ENCODE peak calls at places on chromosomes 5 and 9, in ten cellular contexts. B is heart left ventricle, S is GM12865, R is dorsolateral prefrontal cortex, Y is aorta, O is astrocyte of the spinal cord, M is left lung, Z is neuronal stem cell, G is ovary, H is choroid plexus epithelial cell. I is an unnamed sample.

GRCh38 chr5:523658-524441 is 399 bp downstream of the SLC9A3 start:
- DNase-seq in G (no peak), Y (no peak), O (no peak), H (no peak), Z (peak; percentile 27), M (peak; percentile 78), R (no peak), S (no peak), B (no peak), I (no peak)

GRCh38 chr5:1007221-1007680 is 1.4 kb upstream of the NKD2 start:
- DNase-seq in S (no peak), H (no peak), Y (peak; percentile 45), O (no peak), M (peak; percentile 65), B (peak; percentile 41), Z (no peak), G (peak; percentile 9), R (peak; percentile 24), I (peak; percentile 11)

GRCh38 chr5:126430631-126431030 is 7.4 kb downstream of the GRAMD2B start:
- DNase-seq in M (no peak), G (no peak), Y (no peak), O (no peak), S (no peak), B (no peak), H (peak; percentile 19), R (no peak), Z (no peak), I (no peak)

GRCh38 chr9:103281126-103281525 is 286.0 kb downstream of the CYLC2 start:
- DNase-seq in M (no peak), O (no peak), G (no peak), H (no peak), Y (no peak), R (no peak), Z (no peak), B (no peak), S (no peak), I (no peak)

GRCh38 chr5:38793099-38793498 is 52.7 kb upstream of the OSMR start:
- DNase-seq in B (no peak), M (no peak), G (no peak), Z (no peak), S (no peak), Y (no peak), R (no peak), H (no peak), O (no peak), I (no peak)

GRCh38 chr5:93571111-93571977 is 9.7 kb downstream of the NR2F1-AS1 start:
- DNase-seq in G (no peak), Y (no peak), B (peak; percentile 41), R (no peak), M (no peak), O (peak; percentile 36), H (peak; percentile 60), Z (no peak), S (no peak), I (no peak)

GRCh38 chr5:138874241-138874640 is 894 bp downstream of the LRRTM2 start:
- DNase-seq in R (peak; percentile 68), G (no peak), S (no peak), Y (no peak), O (peak; percentile 37), Z (no peak), H (no peak), B (no peak), M (no peak), I (no peak)

GRCh38 chr9:70477146-70477745 is 62.8 kb upstream of the KLF9 start:
- DNase-seq in B (no peak), O (peak; percentile 69), M (no peak), G (no peak), S (no peak), Z (no peak), R (no peak), H (no peak), Y (no peak), I (no peak)

GRCh38 chr5:169805527-169805934 is 168.5 kb downstream of the DOCK2 start:
- DNase-seq in Y (no peak), O (no peak), H (peak; percentile 18), M (no peak), R (no peak), G (no peak), S (peak; percentile 95), B (no peak), Z (no peak), I (no peak)

GRCh38 chr5:169804861-169805260 is 167.8 kb downstream of the DOCK2 start:
- DNase-seq in Z (no peak), M (no peak), S (peak; percentile 31), H (peak; percentile 68), G (no peak), R (no peak), O (peak; percentile 71), Y (no peak), B (no peak), I (no peak)

GRCh38 chr5:169801781-169802180 is 164.7 kb downstream of the DOCK2 start:
- DNase-seq in M (no peak), O (peak; percentile 5), B (no peak), Z (no peak), S (no peak), H (peak; percentile 36), Y (no peak), G (no peak), R (no peak), I (no peak)

GRCh38 chr5:169801324-169801777 is 164.3 kb downstream of the DOCK2 start:
- DNase-seq in S (peak; percentile 43), Z (no peak), B (no peak), H (peak; percentile 34), O (peak; percentile 15), M (no peak), Y (no peak), G (no peak), R (no peak), I (no peak)

GRCh38 chr5:169803077-169803981 is 166.3 kb downstream of the DOCK2 start:
- DNase-seq in Z (no peak), B (no peak), R (no peak), H (peak; percentile 97), Y (no peak), S (no peak), M (no peak), O (peak; percentile 83), G (no peak), I (no peak)
- H3K4me3 ChIP-seq in Z (no peak overlapping the region), B (no peak overlapping the region), R (no peak overlapping the region), H (no peak overlapping the region), Y (no peak overlapping the region), S (no peak overlapping the region), M (no peak overlapping the region), O (no peak overlapping the region), G (no peak overlapping the region), I (no peak overlapping the region)

DNA sequence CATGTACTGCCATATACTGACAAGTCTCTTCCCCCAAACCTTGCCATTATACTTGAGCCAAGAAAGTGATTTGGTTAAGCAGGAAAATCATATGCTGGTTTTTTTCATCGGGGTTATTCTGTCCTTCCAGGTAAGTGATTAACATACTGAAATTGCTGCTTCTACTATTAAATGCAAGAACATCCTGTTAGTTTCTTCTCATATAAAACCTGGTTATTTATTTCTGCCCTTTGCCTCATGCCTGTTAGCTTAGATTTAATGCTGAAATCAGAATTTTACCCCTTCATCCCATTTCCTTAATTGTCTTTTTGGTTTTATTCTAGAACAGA is 133.0 kb downstream of the NFIB start:
- DNase-seq in S (no peak), B (no peak), G (no peak), O (no peak), R (no peak), H (no peak), Z (no peak), Y (no peak), M (no peak), I (no peak)
- H3K4me3 ChIP-seq in S (no peak overlapping the region), B (no peak overlapping the region), G (peak overlapping the region; percentile 5), O (no peak overlapping the region), R (peak overlapping the region; percentile 34), H (no peak overlapping the region), Z (no peak overlapping the region), Y (peak overlapping the region; percentile 23), M (no peak overlapping the region), I (no peak overlapping the region)

DNA sequence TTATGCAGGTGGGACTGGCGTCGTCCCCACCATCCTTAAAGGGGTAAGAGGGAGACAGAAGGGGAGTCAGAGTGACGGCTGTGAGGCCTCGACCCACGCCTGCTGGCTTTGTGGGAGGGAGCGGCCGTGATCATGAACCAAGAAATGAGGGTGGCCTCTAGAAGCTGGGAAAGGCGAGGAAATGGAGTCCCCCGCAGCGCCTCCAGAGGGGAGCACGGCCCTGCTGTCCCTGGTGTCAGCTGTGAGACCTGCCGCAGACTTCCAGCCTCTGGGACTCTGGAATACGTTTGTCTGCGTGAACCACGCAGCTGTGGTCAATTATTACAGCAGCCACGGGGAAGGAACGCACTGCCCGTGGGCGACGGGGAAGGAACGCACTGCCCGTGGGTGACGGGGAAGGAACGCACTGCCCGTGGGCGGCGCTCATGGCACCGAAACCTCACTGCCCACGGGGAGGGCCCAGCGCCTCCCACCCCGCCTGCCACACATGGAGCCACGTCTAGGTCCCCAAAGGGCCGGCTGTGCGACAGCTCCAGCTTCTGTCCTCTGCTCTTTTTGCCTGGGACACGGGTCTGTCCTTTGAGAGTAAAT is 108.8 kb upstream of the RAPGEF1 start:
- DNase-seq in Z (no peak), H (no peak), B (no peak), O (no peak), G (no peak), R (no peak), Y (no peak), M (peak; percentile 75), S (no peak), I (no peak)
- H3K4me3 ChIP-seq in Z (no peak overlapping the region), H (no peak overlapping the region), B (no peak overlapping the region), O (no peak overlapping the region), G (no peak overlapping the region), R (no peak overlapping the region), Y (no peak overlapping the region), M (no peak overlapping the region), S (no peak overlapping the region), I (no peak overlapping the region)

GRCh38 chr5:124664287-124664686 is 82.2 kb downstream of the ZNF608 start:
- DNase-seq in Y (no peak), B (no peak), H (no peak), Z (no peak), O (no peak), S (no peak), M (no peak), G (no peak), R (no peak), I (no peak)

GRCh38 chr5:124662261-124662781 is 84.1 kb downstream of the ZNF608 start:
- DNase-seq in R (no peak), Y (no peak), M (no peak), G (no peak), Z (peak; percentile 51), B (no peak), S (no peak), O (no peak), H (no peak), I (peak; percentile 29)

GRCh38 chr5:124661317-124662141 is 84.9 kb downstream of the ZNF608 start:
- DNase-seq in S (no peak), H (peak; percentile 88), B (no peak), M (no peak), O (peak; percentile 89), G (no peak), Y (no peak), Z (peak; percentile 86), R (no peak), I (no peak)

GRCh38 chr5:124665035-124665434 is 81.4 kb downstream of the ZNF608 start:
- DNase-seq in B (no peak), Y (no peak), O (no peak), M (no peak), Z (no peak), G (no peak), R (no peak), H (no peak), S (no peak), I (no peak)

DNA sequence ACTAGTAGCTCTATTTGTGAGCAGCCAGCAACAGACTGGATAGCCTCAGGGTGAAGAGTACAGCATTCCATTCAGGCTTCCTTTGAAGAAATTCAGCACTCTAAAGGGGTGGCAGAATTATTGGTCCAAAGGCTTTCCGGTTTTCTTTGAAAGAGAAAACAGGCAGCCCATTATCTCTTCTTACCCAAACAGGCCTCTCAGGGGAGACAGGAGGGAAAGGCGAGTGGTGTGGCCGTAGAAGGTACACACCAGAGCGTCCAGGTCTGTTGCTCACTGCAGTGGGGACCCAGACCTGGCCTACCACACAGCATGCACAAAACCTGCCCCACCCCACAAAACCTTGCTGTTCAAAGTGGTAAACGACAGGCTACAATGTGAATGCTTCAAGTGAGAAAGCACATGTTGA is 83.3 kb downstream of the ZNF608 start:
- DNase-seq in B (no peak), H (no peak), S (no peak), O (no peak), R (no peak), Z (no peak), Y (no peak), M (no peak), G (no peak), I (no peak)
- H3K4me3 ChIP-seq in B (no peak overlapping the region), H (no peak overlapping the region), S (no peak overlapping the region), O (no peak overlapping the region), R (no peak overlapping the region), Z (no peak overlapping the region), Y (no peak overlapping the region), M (no peak overlapping the region), G (no peak overlapping the region), I (no peak overlapping the region)